ENCODE peak calls at places on chromosomes 12 and 14, in four cellular contexts. E, K, T and C are unnamed samples. For H3K4me1, the result is how much of the 10 kb centered on the place peaks cover.

GRCh38 chr12:89521348-89522238 is 3.0 kb downstream of the GALNT4 start:
- DNase-seq in E (no peak), K (no peak), T (peak), C (peak)

GRCh38 chr12:69401940-69402339 is 42.4 kb downstream of the YEATS4 start:
- DNase-seq in E (no peak), K (no peak), T (no peak), C (no peak)

GRCh38 chr14:52802597-52802996 is 11.2 kb upstream of the GNPNAT1 start:
- DNase-seq in E (no peak), K (no peak), T (peak), C (no peak)

GRCh38 chr12:65948320-65949008 is 124.2 kb downstream of the HMGA2 start:
- DNase-seq in E (no peak), K (no peak), T (peak), C (peak)

GRCh38 chr14:93064411-93065271 is 51.1 kb downstream of the ITPK1 start:
- DNase-seq in E (no peak), K (no peak), T (peak), C (no peak)

GRCh38 chr12:29807125-29807524 is 23.4 kb upstream of the TMTC1 start:
- DNase-seq in E (no peak), K (no peak), T (peak), C (no peak)

GRCh38 chr12:127729381-127729780 is 537.6 kb upstream of the TMEM132C start:
- DNase-seq in E (no peak), K (no peak), T (no peak), C (no peak)

GRCh38 chr12:104682790-104683279 is 226.1 kb downstream of the CHST11 start:
- DNase-seq in E (peak), K (no peak), T (no peak), C (no peak)

GRCh38 chr12:113674996-113675395 is 203.3 kb upstream of the LHX5 start:
- DNase-seq in E (no peak), K (no peak), T (no peak), C (no peak)

GRCh38 chr12:55847603-55848329 is 5.0 kb upstream of the MMP19 start:
- DNase-seq in E (no peak), K (peak), T (peak), C (peak)

GRCh38 chr12:85923767-85924331 is 49.8 kb downstream of the NTS start:
- DNase-seq in E (no peak), K (no peak), T (peak), C (peak)

GRCh38 chr12:4960030-4960429 is 50.3 kb downstream of the KCNA1 start:
- DNase-seq in E (no peak), K (no peak), T (no peak), C (no peak)

GRCh38 chr12:120763250-120763649 is 37.6 kb downstream of the ACADS start:
- DNase-seq in E (no peak), K (no peak), T (no peak), C (no peak)

GRCh38 chr12:95146767-95147166 is 70.5 kb downstream of the FGD6 start:
- DNase-seq in E (no peak), K (no peak), T (no peak), C (no peak)

GRCh38 chr14:35159742-35160409 is 37.5 kb downstream of the PRORP start:
- DNase-seq in E (no peak), K (peak), T (peak), C (peak)

GRCh38 chr12:501722-502447 is 42.1 kb downstream of the B4GALNT3 start:
- DNase-seq in E (no peak), K (no peak), T (no peak), C (no peak)

GRCh38 chr12:108559748-108560147 is 1.2 kb downstream of the SART3 start:
- DNase-seq in E (no peak), K (no peak), T (no peak), C (no peak)

GRCh38 chr14:74579447-74580274 is 32.4 kb downstream of the LTBP2 start:
- DNase-seq in E (no peak), K (peak), T (peak), C (peak)

GRCh38 chr14:100193417-100194357 is 34.2 kb upstream of the DEGS2 start:
- DNase-seq in E (no peak), K (peak), T (no peak), C (no peak)

GRCh38 chr14:50860478-50861086 is 11.3 kb upstream of the ABHD12B start:
- DNase-seq in E (peak), K (peak), T (peak), C (peak)

GRCh38 chr14:59281613-59282012 is 93.1 kb downstream of the DAAM1 start:
- DNase-seq in E (no peak), K (no peak), T (peak), C (no peak)

GRCh38 chr12:120048258-120048657 is 59.2 kb downstream of the BICDL1 start:
- DNase-seq in E (no peak), K (no peak), T (no peak), C (no peak)

GRCh38 chr12:18363321-18363720 is 102.0 kb downstream of the PIK3C2G start:
- DNase-seq in E (no peak), K (no peak), T (no peak), C (no peak)

GRCh38 chr14:100439781-100440180 is 116.6 kb downstream of the SLC25A47 start:
- DNase-seq in E (no peak), K (no peak), T (no peak), C (peak)

GRCh38 chr14:21084988-21085853 is 13.2 kb downstream of the ZNF219 start:
- DNase-seq in E (no peak), K (no peak), T (peak), C (no peak)

GRCh38 chr14:95297832-95298231 is 21.9 kb downstream of the CLMN start:
- DNase-seq in E (no peak), K (no peak), T (no peak), C (no peak)

GRCh38 chr14:30709201-30709600 is 87.1 kb downstream of the SCFD1 start:
- DNase-seq in E (no peak), K (no peak), T (no peak), C (no peak)

GRCh38 chr12:105444050-105444808 is 113.7 kb downstream of the C12orf75 start:
- DNase-seq in E (no peak), K (no peak), T (peak), C (peak)

GRCh38 chr12:127431177-127431576 is 835.8 kb upstream of the TMEM132C start:
- DNase-seq in E (no peak), K (no peak), T (no peak), C (no peak)

GRCh38 chr14:20262642-20263128 is 23.6 kb downstream of the OR11H4 start:
- DNase-seq in E (peak), K (peak), T (peak), C (no peak)

GRCh38 chr14:55126089-55126488 is 3.0 kb upstream of the LGALS3 start:
- DNase-seq in E (no peak), K (no peak), T (no peak), C (no peak)

GRCh38 chr14:100291305-100292075 is 14.8 kb downstream of the SLC25A29 start:
- DNase-seq in E (no peak), K (no peak), T (no peak), C (no peak)

GRCh38 chr12:81500788-81501187 is 258.4 kb downstream of the PPFIA2 start:
- DNase-seq in E (no peak), K (no peak), T (no peak), C (no peak)
- H3K4me1 ChIP-seq in E (under half), K (under half), T (under half), C (under half)

DNA sequence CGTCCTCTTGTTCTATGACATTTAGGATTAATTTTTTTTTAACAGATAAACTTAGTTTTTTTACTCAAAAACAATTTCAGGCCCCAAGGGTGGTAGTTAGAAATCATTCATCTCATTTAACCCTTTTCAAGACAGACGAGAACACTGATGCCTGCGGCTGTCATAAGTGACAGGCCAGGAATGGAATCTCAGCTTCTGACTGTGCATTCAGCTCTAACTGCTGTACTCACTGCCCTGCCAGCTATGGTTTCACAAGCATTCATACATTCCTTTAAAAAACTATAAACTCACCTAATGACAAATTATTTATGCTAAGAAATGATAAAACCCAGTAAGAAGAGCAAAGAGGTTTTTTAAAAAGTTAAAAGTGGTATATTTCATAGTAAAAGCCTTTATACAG is 8.8 kb downstream of the DENND5B start:
- DNase-seq in E (no peak), K (no peak), T (peak), C (no peak)
- TF ChIP-seq FOS in E (no peak), K (no peak), T (no peak), C (no peak)

GRCh38 chr14:103656031-103656757 is 27.2 kb downstream of the KLC1 start:
- DNase-seq in E (no peak), K (no peak), T (peak), C (no peak)
- H3K4me1 ChIP-seq in E (under half), K (under half), T (under half), C (under half)

GRCh38 chr14:78358631-78359030 is 188.5 kb downstream of the NRXN3 start:
- DNase-seq in E (no peak), K (no peak), T (no peak), C (no peak)

GRCh38 chr14:78359581-78359980 is 189.4 kb downstream of the NRXN3 start:
- DNase-seq in E (no peak), K (no peak), T (no peak), C (no peak)

GRCh38 chr14:78355109-78355508 is 184.9 kb downstream of the NRXN3 start:
- DNase-seq in E (no peak), K (no peak), T (no peak), C (no peak)

DNA sequence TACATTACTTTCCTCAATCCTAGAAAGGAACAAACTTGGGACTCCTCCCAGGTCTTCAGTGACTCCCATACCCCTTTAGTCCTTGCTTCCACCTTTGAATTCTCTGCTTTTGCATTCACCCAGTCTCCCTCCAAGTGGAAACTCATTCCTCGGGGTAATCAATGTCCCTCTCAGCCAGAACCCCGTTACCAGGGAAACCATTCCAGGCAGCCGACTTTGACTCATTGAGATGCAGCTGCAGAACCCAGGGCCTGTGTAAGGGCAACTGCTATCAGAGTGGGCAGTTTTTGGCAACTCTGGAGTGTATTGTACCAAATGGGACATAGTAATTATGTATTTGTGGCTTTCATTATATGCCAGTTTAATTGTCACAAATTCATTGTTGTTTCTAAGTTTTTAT is 186.2 kb downstream of the NRXN3 start:
- DNase-seq in E (no peak), K (no peak), T (no peak), C (no peak)
- TF ChIP-seq FOS in E (no peak), K (no peak), T (no peak), C (no peak)

GRCh38 chr14:26380616-26381015 is 217.2 kb downstream of the NOVA1 start:
- DNase-seq in E (no peak), K (no peak), T (no peak), C (no peak)
- H3K4me1 ChIP-seq in E (under half), K (under half), T (under half), C (under half)